ENCODE peak calls at places on chromosomes 3 and 15, in four cellular contexts. W is IMR-90, S is fibroblast of mammary gland, J is thyroid gland. Y is an unnamed sample.

GRCh38 chr3:138434276-138434874 is at the start of gene ESYT3:
- DNase-seq in J (peak), S (peak), W (peak), Y (no peak)

GRCh38 chr15:87781959-87782625 is 474.4 kb downstream of the NTRK3 start:
- DNase-seq in W (no peak), S (no peak), J (no peak), Y (no peak)

GRCh38 chr15:51281368-51281967 is 56.9 kb downstream of the CYP19A1 start:
- DNase-seq in S (peak), J (peak), W (peak), Y (no peak)

GRCh38 chr3:136789976-136790375 is 28.9 kb upstream of the SLC35G2 start:
- DNase-seq in J (no peak), W (no peak), S (peak), Y (no peak)

GRCh38 chr3:109442531-109442930 is 105.2 kb upstream of the DPPA4 start:
- DNase-seq in J (no peak), W (no peak), S (no peak), Y (no peak)

GRCh38 chr3:116166121-116166520 is 279.2 kb downstream of the LSAMP start:
- DNase-seq in S (no peak), J (no peak), W (no peak), Y (no peak)

GRCh38 chr3:13783556-13783955 is 96.3 kb downstream of the WNT7A start:
- DNase-seq in J (no peak), S (no peak), W (no peak), Y (no peak)

GRCh38 chr3:51099794-51100542 is 285.1 kb upstream of the MANF start:
- DNase-seq in W (peak), S (peak), J (peak), Y (no peak)

GRCh38 chr3:42589382-42590109 is 1.1 kb upstream of the SS18L2 start:
- DNase-seq in J (no peak), S (no peak), W (no peak), Y (no peak)

GRCh38 chr15:72117448-72117697 is 577 bp downstream of the MYO9A start:
- DNase-seq in S (peak), W (peak), J (peak), Y (no peak)

GRCh38 chr3:54374214-54374855 is 252.0 kb downstream of the CACNA2D3 start:
- DNase-seq in S (no peak), W (no peak), J (peak), Y (peak)

GRCh38 chr3:13174803-13175135 is 101.5 kb upstream of the IQSEC1 start:
- DNase-seq in J (no peak), W (no peak), S (no peak), Y (no peak)

GRCh38 chr15:51658664-51659063 is 22.6 kb upstream of the SCG3 start:
- DNase-seq in W (no peak), S (no peak), J (no peak), Y (no peak)

GRCh38 chr3:141056716-141057115 is 5.6 kb downstream of the SPSB4 start:
- DNase-seq in S (no peak), W (no peak), J (peak), Y (no peak)

GRCh38 chr3:157231071-157231470 is 71.1 kb upstream of the CCNL1 start:
- DNase-seq in S (peak), W (peak), J (no peak), Y (no peak)

GRCh38 chr3:160616311-160616710 is 50.9 kb upstream of the KPNA4 start:
- DNase-seq in J (peak), S (peak), W (peak), Y (no peak)

GRCh38 chr3:57464801-57465200 is 79.3 kb downstream of the DNAH12 start:
- DNase-seq in J (no peak), S (peak), W (no peak), Y (no peak)

GRCh38 chr3:105629725-105630124 is 239.1 kb downstream of the CBLB start:
- DNase-seq in J (no peak), S (peak), W (peak), Y (no peak)

GRCh38 chr3:48879994-48880377 is 18.7 kb downstream of the SLC25A20 start:
- DNase-seq in J (no peak), S (no peak), W (no peak), Y (no peak)

GRCh38 chr3:30602946-30603345 is 3.5 kb upstream of the TGFBR2 start:
- DNase-seq in S (no peak), J (no peak), W (no peak), Y (no peak)

GRCh38 chr15:100853676-100854440 is 25.8 kb upstream of the ALDH1A3 start:
- DNase-seq in J (no peak), W (no peak), S (no peak), Y (no peak)

GRCh38 chr3:161081675-161082462 is 23.3 kb downstream of the B3GALNT1 start:
- DNase-seq in J (no peak), S (no peak), W (no peak), Y (no peak)

GRCh38 chr3:113331187-113331586 is 110.1 kb downstream of the CFAP44 start:
- DNase-seq in S (no peak), J (no peak), W (no peak), Y (no peak)

GRCh38 chr15:91186892-91187644 is 87.0 kb downstream of the SV2B start:
- DNase-seq in S (peak), J (no peak), W (peak), Y (peak)

GRCh38 chr15:39922450-39923092 is 2.5 kb upstream of the GPR176 start:
- DNase-seq in J (no peak), W (no peak), S (peak), Y (no peak)

GRCh38 chr3:45704544-45704943 is 15.3 kb downstream of the SACM1L start:
- DNase-seq in J (no peak), W (no peak), S (no peak), Y (no peak)

GRCh38 chr15:58562135-58562534 is 130.3 kb downstream of the LIPC start:
- DNase-seq in W (no peak), J (no peak), S (no peak), Y (no peak)

GRCh38 chr3:125069452-125069851 is 13.7 kb upstream of the HEG1 start:
- DNase-seq in J (no peak), S (no peak), W (no peak), Y (no peak)

GRCh38 chr3:38235466-38235865 is 30.1 kb upstream of the SLC22A13 start:
- DNase-seq in S (no peak), J (no peak), W (no peak), Y (no peak)

GRCh38 chr3:167761302-167761701 is 25.8 kb downstream of the SERPINI1 start:
- DNase-seq in S (no peak), J (no peak), W (no peak), Y (no peak)

GRCh38 chr15:70194266-70194665 is 96.5 kb upstream of the TLE3 start:
- DNase-seq in S (no peak), W (no peak), J (no peak), Y (no peak)

GRCh38 chr3:42493126-42493797 is 9.2 kb upstream of the VIPR1 start:
- DNase-seq in S (no peak), J (no peak), W (no peak), Y (no peak)

GRCh38 chr15:40582726-40583246 is 11.3 kb upstream of the KNL1 start:
- DNase-seq in S (peak), W (no peak), J (no peak), Y (no peak)

GRCh38 chr3:65855370-65856100 is 183.2 kb downstream of the MAGI1 start:
- DNase-seq in S (peak), W (peak), J (peak), Y (peak)

GRCh38 chr3:10742031-10742671 is 73.9 kb upstream of the SLC6A11 start:
- DNase-seq in W (no peak), S (no peak), J (no peak), Y (no peak)

GRCh38 chr3:835096-835495 is 257.7 kb upstream of the CNTN6 start:
- DNase-seq in S (no peak), J (no peak), W (no peak), Y (no peak)

GRCh38 chr3:128950223-128950938 is 43.5 kb downstream of the CFAP92 start:
- DNase-seq in S (peak), J (no peak), W (peak), Y (no peak)
- TF ChIP-seq CTCF in S (peak), J (no peak), W (peak), Y (peak)

DNA sequence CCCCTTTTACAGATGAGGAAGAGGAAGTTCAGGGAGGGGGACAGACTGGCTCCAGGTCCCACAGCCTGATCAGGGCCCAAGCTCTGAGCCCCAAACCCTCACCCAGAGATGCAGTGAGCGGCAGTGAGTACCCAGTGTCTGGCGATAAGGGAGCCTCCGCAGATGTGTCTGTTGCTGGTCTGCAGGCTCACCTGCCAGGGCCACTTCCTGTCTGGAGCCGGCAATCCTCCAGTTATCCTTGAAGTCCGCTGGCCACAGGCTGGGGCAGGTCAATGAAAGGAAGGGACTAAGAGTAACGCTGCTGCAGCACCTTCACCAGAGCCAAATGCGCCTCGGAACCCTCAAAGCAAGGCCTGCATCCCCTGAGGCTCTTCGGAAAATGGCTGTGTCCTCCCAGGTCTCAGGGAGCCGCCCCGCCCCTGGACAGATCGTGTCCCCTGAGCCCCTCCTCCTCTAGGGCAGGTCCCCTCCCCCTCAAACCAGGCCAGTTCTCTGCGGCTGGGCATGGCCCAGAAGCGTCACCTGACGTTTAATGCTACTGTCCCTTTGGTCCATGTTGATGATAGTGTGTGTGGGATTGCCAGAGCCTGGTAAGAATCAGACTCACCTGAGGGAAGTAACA is 51.5 kb downstream of the MYL3 start:
- DNase-seq in J (peak), W (no peak), S (no peak), Y (no peak)
- H3K4me3 ChIP-seq in J (no peak), W (no peak), S (no peak), Y (no peak)

GRCh38 chr15:44532689-44533088 is 4.3 kb upstream of the EIF3J start:
- DNase-seq in S (no peak), J (no peak), W (no peak), Y (no peak)
- TF ChIP-seq CTCF in S (peak), J (no peak), W (no peak), Y (peak)

GRCh38 chr15:75028991-75029377 is 5.6 kb downstream of the PPCDC start:
- DNase-seq in S (no peak), W (no peak), J (no peak), Y (no peak)

GRCh38 chr15:75027551-75027950 is 4.2 kb downstream of the PPCDC start:
- DNase-seq in J (no peak), W (no peak), S (no peak), Y (no peak)

GRCh38 chr15:75030023-75030413 is 6.6 kb downstream of the PPCDC start:
- DNase-seq in W (peak), S (peak), J (peak), Y (no peak)

GRCh38 chr15:75030424-75030823 is 7.0 kb downstream of the PPCDC start:
- DNase-seq in W (no peak), J (no peak), S (no peak), Y (no peak)

DNA sequence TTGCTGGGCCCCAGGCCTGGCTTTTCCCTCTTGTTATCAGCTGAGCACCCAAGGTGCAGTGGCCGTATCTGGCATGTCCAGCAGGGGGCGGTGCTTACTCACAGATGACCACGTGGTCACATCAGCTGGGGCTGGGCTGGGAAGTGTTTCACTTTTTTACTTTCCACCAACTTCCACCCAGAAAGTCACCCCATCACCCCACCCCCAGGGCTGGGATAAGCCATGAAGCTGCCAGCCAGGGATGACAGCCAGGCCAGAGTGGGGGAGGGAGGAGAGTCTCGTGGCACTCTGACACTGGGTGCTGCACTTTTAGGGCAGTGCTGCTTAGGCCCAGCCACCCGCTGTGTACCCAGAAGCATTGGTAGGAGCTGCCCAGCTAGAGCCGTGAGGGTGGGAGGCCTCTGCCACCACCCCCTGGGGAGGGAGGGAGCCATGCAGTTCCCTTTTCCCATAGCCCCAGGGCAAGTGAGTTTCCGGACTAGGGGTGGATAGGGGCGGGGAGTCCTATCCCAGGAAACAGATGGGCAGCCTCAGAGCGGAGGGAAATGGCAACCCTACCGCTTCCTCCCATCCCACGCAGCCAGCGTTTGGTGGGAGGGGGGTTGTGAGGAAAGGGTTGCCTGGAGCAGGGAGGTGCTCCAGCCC is 6.1 kb downstream of the PPCDC start:
- DNase-seq in W (peak), S (peak), J (peak), Y (no peak)
- H3K4me3 ChIP-seq in W (no peak), S (no peak), J (no peak), Y (no peak)

GRCh38 chr15:44713006-44713966 is 2.0 kb downstream of the B2M start:
- DNase-seq in J (no peak), W (peak), S (peak), Y (no peak)
- TF ChIP-seq CTCF in J (no peak), W (peak), S (peak), Y (peak)

GRCh38 chr3:4495294-4496110 is 2.4 kb downstream of the ITPR1 start:
- DNase-seq in W (no peak), S (no peak), J (no peak), Y (no peak)
- H3K4me3 ChIP-seq in W (no peak), S (no peak), J (no peak), Y (no peak)

DNA sequence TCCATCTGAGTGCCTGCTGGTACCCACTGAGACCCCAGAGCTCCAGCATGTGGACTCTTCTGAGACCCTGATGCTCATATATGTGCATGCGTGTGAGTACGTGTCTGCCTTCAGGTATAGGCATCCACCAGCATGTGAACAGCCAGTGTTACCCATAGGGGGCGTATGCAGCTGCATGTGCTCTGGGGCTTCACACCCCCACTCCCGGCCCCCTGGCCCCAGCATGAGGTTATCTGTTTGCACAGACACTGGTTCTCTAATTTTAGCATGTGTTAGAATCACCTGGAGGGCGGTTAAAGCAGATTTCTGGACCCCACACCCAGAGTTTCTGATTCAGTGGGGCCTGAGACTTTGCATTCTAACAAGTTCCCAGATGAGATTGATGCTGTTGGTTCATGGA is 824 bp upstream of the CILP start:
- DNase-seq in W (no peak), J (no peak), S (no peak), Y (no peak)
- TF ChIP-seq CTCF in W (peak), J (no peak), S (peak), Y (peak)

GRCh38 chr3:171458056-171458856 is 1.9 kb downstream of the TNIK start:
- DNase-seq in J (peak), W (no peak), S (no peak), Y (no peak)
- H3K4me3 ChIP-seq in J (no peak), W (peak), S (no peak), Y (peak)

GRCh38 chr15:78950343-78950742 is 5.5 kb upstream of the CTSH start:
- DNase-seq in W (no peak), J (no peak), S (no peak), Y (no peak)

GRCh38 chr15:78951841-78952238 is 7.0 kb upstream of the CTSH start:
- DNase-seq in J (no peak), W (peak), S (no peak), Y (peak)

GRCh38 chr15:78947506-78947905 is 2.7 kb upstream of the CTSH start:
- DNase-seq in W (no peak), S (no peak), J (no peak), Y (no peak)

GRCh38 chr15:78949461-78949860 is 4.6 kb upstream of the CTSH start:
- DNase-seq in W (no peak), J (no peak), S (no peak), Y (no peak)

GRCh38 chr15:78950906-78951840 is 6.3 kb upstream of the CTSH start:
- DNase-seq in S (no peak), W (peak), J (no peak), Y (peak)
- TF ChIP-seq CTCF in S (peak), W (peak), J (no peak), Y (peak)

GRCh38 chr3:46871222-46871621 is 6.3 kb upstream of the PTH1R start:
- DNase-seq in W (no peak), J (no peak), S (no peak), Y (no peak)

GRCh38 chr3:46868301-46868700 is 5.1 kb upstream of the MYL3 start:
- DNase-seq in S (no peak), W (no peak), J (no peak), Y (no peak)

GRCh38 chr3:46870651-46871050 is 6.9 kb upstream of the PTH1R start:
- DNase-seq in S (no peak), W (no peak), J (no peak), Y (no peak)

GRCh38 chr3:46868948-46869347 is 5.7 kb upstream of the MYL3 start:
- DNase-seq in S (no peak), J (no peak), W (no peak), Y (no peak)

GRCh38 chr3:46869440-46869839 is 6.2 kb upstream of the MYL3 start:
- DNase-seq in W (no peak), S (no peak), J (no peak), Y (no peak)
- H3K4me3 ChIP-seq in W (no peak), S (no peak), J (no peak), Y (no peak)

Y was measured in epithelial cell of proximal tubule.